ENCODE peak calls at places on chromosomes 2 and 18, in four cellular contexts. A, Y, L and U are unnamed samples.

GRCh38 chr18:79949571-79950439 is 1.6 kb downstream of the SLC66A2 start:
- DNase-seq in A (no peak), Y (no peak), L (no peak), U (no peak)

GRCh38 chr2:10498525-10499274 is 50.6 kb upstream of the ODC1 start:
- DNase-seq in A (no peak), Y (no peak), L (no peak), U (no peak)

GRCh38 chr2:200735061-200735460 is 76.6 kb upstream of the BZW1 start:
- DNase-seq in A (no peak), Y (no peak), L (no peak), U (no peak)

GRCh38 chr2:153886833-153887232 is 15.1 kb downstream of the GALNT13 start:
- DNase-seq in A (no peak), Y (no peak), L (no peak), U (no peak)

GRCh38 chr18:59621027-59621426 is 76.2 kb downstream of the CCBE1 start:
- DNase-seq in A (no peak), Y (no peak), L (no peak), U (no peak)

GRCh38 chr18:58038063-58038462 is 6.0 kb upstream of the NEDD4L start:
- DNase-seq in A (no peak), Y (no peak), L (no peak), U (no peak)

GRCh38 chr2:43196773-43197567 is 29.4 kb downstream of the ZFP36L2 start:
- DNase-seq in A (no peak), Y (no peak), L (no peak), U (no peak)

GRCh38 chr2:235967358-235967757 is 200.8 kb downstream of the GBX2 start:
- DNase-seq in A (no peak), Y (no peak), L (no peak), U (no peak)

GRCh38 chr18:24928479-24928878 is 423.5 kb downstream of the ZNF521 start:
- DNase-seq in A (no peak), Y (no peak), L (no peak), U (no peak)

GRCh38 chr18:45103319-45104070 is 422.8 kb downstream of the SETBP1 start:
- DNase-seq in A (no peak), Y (no peak), L (no peak), U (no peak)

GRCh38 chr18:37564796-37565137 is 831 bp downstream of the CELF4 start:
- DNase-seq in A (peak; percentile 52), Y (no peak), L (no peak), U (peak; percentile 70)

GRCh38 chr2:96248624-96249023 is 17.2 kb downstream of the TMEM127 start:
- DNase-seq in A (no peak), Y (no peak), L (no peak), U (no peak)

GRCh38 chr18:57439617-57439975 is 4.4 kb downstream of the ONECUT2 start:
- DNase-seq in A (no peak), Y (no peak), L (no peak), U (no peak)

GRCh38 chr2:168392031-168392430 is 64.0 kb upstream of the CERS6 start:
- DNase-seq in A (peak; percentile 6), Y (no peak), L (no peak), U (no peak)

GRCh38 chr2:122545821-122546220 is 790.4 kb downstream of the TSN start:
- DNase-seq in A (no peak), Y (no peak), L (no peak), U (no peak)

GRCh38 chr18:6920099-6920955 is 190.8 kb downstream of the ARHGAP28 start:
- DNase-seq in A (peak; percentile 67), Y (no peak), L (peak; percentile 61), U (peak; percentile 37)

DNA sequence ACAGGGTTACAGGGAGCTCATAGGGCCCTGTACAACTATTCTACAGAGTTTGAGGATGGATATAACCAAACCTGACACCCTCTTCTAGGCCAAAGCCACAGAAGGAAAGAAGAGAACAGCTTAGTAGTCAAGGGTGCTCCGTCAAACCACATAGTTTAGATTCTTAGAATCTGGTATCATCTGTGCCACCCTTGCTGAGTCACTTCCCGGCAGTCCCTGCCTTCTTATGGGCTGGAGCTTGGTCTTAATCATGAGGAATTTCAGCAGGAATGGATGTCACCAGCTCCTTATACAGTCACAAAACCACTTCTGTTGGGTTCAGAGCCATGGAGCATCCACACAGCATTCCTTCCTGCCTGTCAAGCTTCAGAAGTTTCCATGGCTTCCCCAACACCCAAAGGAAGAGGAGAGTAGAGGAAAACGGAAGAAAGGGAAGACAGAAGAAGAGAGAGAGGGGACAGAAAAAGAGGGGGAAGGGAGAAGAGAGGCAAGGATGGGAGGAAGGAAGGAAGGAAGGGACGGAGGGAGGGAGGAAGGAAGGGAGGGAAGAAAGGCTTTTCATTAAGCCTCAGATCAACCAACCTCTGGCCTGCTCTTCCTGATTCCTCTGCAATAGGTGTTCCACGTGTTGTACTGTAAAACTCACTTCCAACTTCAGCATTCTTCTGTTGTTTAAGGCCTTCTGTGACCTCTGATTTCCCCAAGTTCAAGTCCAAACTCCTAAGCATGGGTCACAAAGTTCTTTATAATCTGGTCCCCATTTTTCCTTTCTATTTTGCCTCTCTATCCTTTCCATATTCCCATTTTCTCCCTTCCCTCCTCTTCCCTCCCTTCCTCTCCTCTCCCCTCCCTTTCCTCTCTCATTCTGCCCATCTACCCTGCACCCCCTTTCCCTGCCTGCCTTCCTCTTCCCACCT is 246.1 kb upstream of the TNP1 start:
- DNase-seq in A (no peak), Y (peak; percentile 80), L (no peak), U (peak; percentile 24)
- TF ChIP-seq JUND in A (peak; percentile 93), Y (peak; percentile 83), L (no peak), U (no peak)

GRCh38 chr2:105442721-105443120 is 43.9 kb upstream of the FHL2 start:
- DNase-seq in A (no peak), Y (no peak), L (no peak), U (no peak)

GRCh38 chr2:105438104-105438929 is 39.5 kb upstream of the FHL2 start:
- DNase-seq in A (peak; percentile 83), Y (no peak), L (no peak), U (no peak)

GRCh38 chr2:105437708-105438103 is 38.9 kb upstream of the FHL2 start:
- DNase-seq in A (peak; percentile 38), Y (no peak), L (no peak), U (no peak)

GRCh38 chr2:105442056-105442455 is 43.2 kb upstream of the FHL2 start:
- DNase-seq in A (no peak), Y (no peak), L (no peak), U (peak; percentile 62)

GRCh38 chr2:105439130-105439529 is 40.3 kb upstream of the FHL2 start:
- DNase-seq in A (no peak), Y (no peak), L (no peak), U (no peak)
- TF ChIP-seq JUND in A (no peak), Y (no peak), L (no peak), U (no peak)

DNA sequence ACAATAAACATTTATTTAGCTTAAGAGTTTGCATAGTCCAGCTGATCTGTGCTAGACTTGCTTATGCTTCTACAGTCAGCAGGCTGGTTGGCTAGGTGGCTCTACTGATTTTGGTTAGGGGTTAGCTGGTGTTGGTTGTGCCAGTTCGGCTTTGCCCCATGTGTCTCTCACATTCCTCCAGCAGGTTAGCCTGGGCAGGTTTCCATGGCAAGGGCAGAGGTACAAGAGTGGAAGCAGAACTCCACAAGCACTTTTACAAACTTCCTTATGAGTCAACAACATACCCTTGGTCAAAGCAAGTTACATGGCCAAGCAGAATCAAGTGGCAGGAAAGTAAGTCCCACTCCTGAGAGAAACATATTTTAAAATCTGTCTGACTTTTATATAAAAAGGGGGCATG is 82.3 kb downstream of the SS18 start:
- DNase-seq in A (no peak), Y (no peak), L (no peak), U (peak; percentile 7)
- TF ChIP-seq JUND in A (no peak), Y (no peak), L (no peak), U (no peak)

GRCh38 chr2:234293973-234294372 is 202.9 kb downstream of the ARL4C start:
- DNase-seq in A (no peak), Y (peak; percentile 37), L (no peak), U (no peak)
- TF ChIP-seq JUND in A (no peak), Y (peak; percentile 31), L (no peak), U (no peak)

GRCh38 chr2:84938194-84938879 is 32.6 kb upstream of the KCMF1 start:
- DNase-seq in A (no peak), Y (peak; percentile 45), L (peak; percentile 35), U (no peak)
- TF ChIP-seq JUND in A (no peak), Y (no peak), L (no peak), U (no peak)